ENCODE peak calls at places on chromosomes 4 and X, in nine cellular contexts. H is Karpas-422, M is GM23248, J is hepatocyte, D is PC-9, Y is PC-3, Z is MM.1S, L is SK-N-SH, R is HCT116. V is an unnamed sample.

GRCh38 chr4:100420571-100420970 is 97.3 kb downstream of the EMCN start:
- DNase-seq in H (no peak), M (peak; percentile 49), J (no peak), D (no peak), Y (peak; percentile 2), Z (no peak), L (no peak), R (no peak), V (no peak)

GRCh38 chrX:71533514-71533849 is 578 bp downstream of the OGT start:
- DNase-seq in H (peak; percentile 57), M (no peak), J (no peak), D (no peak), Y (no peak), Z (no peak), L (no peak), R (no peak), V (peak; percentile 8)

GRCh38 chr4:4521069-4521468 is 20.8 kb downstream of the STX18 start:
- DNase-seq in H (no peak), M (no peak), J (no peak), D (no peak), Y (no peak), Z (no peak), L (no peak), R (no peak), V (no peak)

GRCh38 chrX:71128166-71128833 is 9.9 kb downstream of the MED12 start:
- DNase-seq in H (no peak), M (peak; percentile 61), J (no peak), D (no peak), Y (no peak), Z (no peak), L (no peak), R (no peak), V (no peak)

GRCh38 chrX:56233682-56234081 is 1.5 kb downstream of the KLF8 start:
- DNase-seq in H (no peak), M (peak; percentile 76), J (peak; percentile 50), D (peak; percentile 82), Y (no peak), Z (no peak), L (no peak), R (peak; percentile 29), V (no peak)

GRCh38 chr4:53349201-53349600 is 16.7 kb downstream of the SCFD2 start:
- DNase-seq in H (no peak), M (no peak), J (no peak), D (no peak), Y (no peak), Z (no peak), L (no peak), R (no peak), V (no peak)

GRCh38 chr4:154660052-154660451 is 47.6 kb upstream of the FGG start:
- DNase-seq in H (no peak), M (no peak), J (peak; percentile 65), D (no peak), Y (no peak), Z (no peak), L (no peak), R (no peak), V (no peak)

GRCh38 chr4:160180206-160180605 is 1077.3 kb downstream of the RAPGEF2 start:
- DNase-seq in H (no peak), M (no peak), J (peak; percentile 19), D (no peak), Y (peak; percentile 55), Z (no peak), L (no peak), R (peak; percentile 21), V (no peak)

GRCh38 chr4:54585321-54586000 is 72.3 kb upstream of the KIT start:
- DNase-seq in H (no peak), M (peak; percentile 84), J (peak; percentile 36), D (no peak), Y (peak; percentile 22), Z (no peak), L (no peak), R (no peak), V (no peak)

GRCh38 chr4:1515763-1516162 is 109.5 kb upstream of the NKX1-1 start:
- DNase-seq in H (no peak), M (no peak), J (no peak), D (no peak), Y (no peak), Z (no peak), L (no peak), R (no peak), V (no peak)

GRCh38 chrX:48498374-48498809 is 10.4 kb upstream of the PORCN start:
- DNase-seq in H (no peak), M (peak; percentile 88), J (no peak), D (peak; percentile 57), Y (peak; percentile 86), Z (no peak), L (no peak), R (no peak), V (no peak)

GRCh38 chrX:108169768-108170167 is 78.2 kb downstream of the ATG4A start:
- DNase-seq in H (no peak), M (no peak), J (no peak), D (no peak), Y (no peak), Z (no peak), L (no peak), R (no peak), V (no peak)

GRCh38 chr4:148787831-148788477 is 345.7 kb upstream of the NR3C2 start:
- DNase-seq in H (no peak), M (no peak), J (no peak), D (peak; percentile 44), Y (peak; percentile 48), Z (no peak), L (no peak), R (no peak), V (no peak)

GRCh38 chr4:18021470-18021719 is 160 bp downstream of the LCORL start:
- DNase-seq in H (no peak), M (no peak), J (no peak), D (no peak), Y (no peak), Z (no peak), L (peak; percentile 63), R (no peak), V (no peak)

GRCh38 chr4:18020145-18020670 is 1.3 kb downstream of the LCORL start:
- DNase-seq in H (peak; percentile 65), M (peak; percentile 45), J (peak; percentile 8), D (no peak), Y (peak; percentile 6), Z (peak; percentile 30), L (no peak), R (no peak), V (peak; percentile 32)

GRCh38 chr4:18022572-18023039 is 1.1 kb upstream of the LCORL start:
- DNase-seq in H (no peak), M (peak; percentile 24), J (peak; percentile 11), D (no peak), Y (no peak), Z (peak; percentile 18), L (peak; percentile 6), R (no peak), V (no peak)

GRCh38 chr4:18020671-18021469 is 685 bp downstream of the LCORL start:
- DNase-seq in H (peak; percentile 83), M (peak; percentile 87), J (peak; percentile 85), D (no peak), Y (peak; percentile 57), Z (peak; percentile 53), L (peak; percentile 82), R (peak; percentile 45), V (peak; percentile 80)

GRCh38 chr4:18021720-18022571 is at the start of gene LCORL:
- DNase-seq in H (peak; percentile 98), M (peak; percentile 98), J (peak; percentile 97), D (peak; percentile 89), Y (peak; percentile 91), Z (peak; percentile 97), L (peak; percentile 92), R (peak; percentile 93), V (peak; percentile 96)
- H3K9me2 ChIP-seq in H (no peaks in the 10 kb centered on the region), M (no peaks in the 10 kb centered on the region), J (no peaks in the 10 kb centered on the region), D (no peaks in the 10 kb centered on the region), Y (no peaks in the 10 kb centered on the region), Z (no peaks in the 10 kb centered on the region), L (no peaks in the 10 kb centered on the region), R (no peaks in the 10 kb centered on the region), V (peaks cover 4% of the 10 kb centered on the region)

DNA sequence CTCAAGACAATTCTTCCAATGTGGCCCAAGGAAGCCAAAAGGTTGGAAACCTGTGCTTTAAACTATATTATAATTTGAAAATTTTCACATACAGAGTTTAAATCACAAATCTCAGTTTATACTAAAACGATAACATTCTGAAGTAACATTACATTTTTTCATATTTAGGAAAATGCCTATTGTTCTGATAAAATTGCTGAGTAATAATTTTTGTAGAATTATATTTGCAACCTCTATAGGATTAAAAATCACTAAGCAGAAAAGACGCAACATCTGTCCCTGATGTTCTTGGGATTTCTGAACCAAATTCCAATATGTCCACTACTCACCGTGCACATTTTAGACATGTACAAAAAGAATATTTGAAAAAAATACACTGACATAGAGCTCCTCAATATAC is 10.5 kb downstream of the ZNF732 start:
- DNase-seq in H (no peak), M (no peak), J (no peak), D (no peak), Y (no peak), Z (no peak), L (no peak), R (no peak), V (no peak)
- H3K9me3 ChIP-seq in H (peaks cover 27% of the 10 kb centered on the region), M (peaks cover 6% of the 10 kb centered on the region), J (no peaks in the 10 kb centered on the region), D (no peaks in the 10 kb centered on the region), Y (no peaks in the 10 kb centered on the region), Z (no peaks in the 10 kb centered on the region), L (peaks cover 9% of the 10 kb centered on the region), R (peaks cover 22% of the 10 kb centered on the region), V (peaks cover 4% of the 10 kb centered on the region)

DNA sequence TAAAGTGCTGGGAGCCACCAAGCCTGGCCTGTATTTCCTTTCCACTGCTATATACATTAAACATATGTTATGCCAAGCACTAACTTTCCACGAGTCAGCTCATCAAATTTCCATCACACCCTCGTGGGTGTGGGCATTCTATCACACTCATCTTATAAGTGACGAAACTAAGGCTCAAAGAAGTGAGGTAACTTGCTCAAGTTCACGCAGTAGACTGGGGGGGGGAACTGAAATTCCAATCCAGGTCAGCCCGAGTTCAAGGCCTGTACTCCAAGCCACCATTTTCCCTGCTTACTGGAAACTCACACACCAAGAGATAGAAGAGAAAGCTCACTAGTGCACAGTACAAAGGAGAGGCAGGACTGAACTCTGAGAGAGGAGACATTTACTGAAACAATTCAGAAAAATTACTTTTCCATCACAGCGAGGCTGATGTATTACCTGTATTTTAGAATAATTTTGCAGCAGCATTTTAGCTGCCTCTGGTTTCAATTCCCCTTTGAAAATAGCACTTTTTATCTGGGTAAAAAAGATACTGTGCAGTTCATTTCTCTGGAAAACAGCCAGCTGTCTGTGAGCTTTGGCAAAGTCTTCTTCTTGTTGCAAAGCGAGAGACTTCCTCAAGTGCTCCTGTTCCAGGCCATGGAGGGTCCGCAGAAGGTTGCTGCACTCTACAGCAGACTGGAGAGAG is 76.9 kb downstream of the EVC2 start:
- DNase-seq in H (no peak), M (no peak), J (no peak), D (no peak), Y (no peak), Z (no peak), L (no peak), R (no peak), V (no peak)
- H3K27ac ChIP-seq in H (no peak overlapping the region), M (no peak overlapping the region), J (no peak overlapping the region), D (no peak overlapping the region), Y (no peak overlapping the region), Z (no peak overlapping the region), L (no peak overlapping the region), R (no peak overlapping the region), V (no peak overlapping the region)

DNA sequence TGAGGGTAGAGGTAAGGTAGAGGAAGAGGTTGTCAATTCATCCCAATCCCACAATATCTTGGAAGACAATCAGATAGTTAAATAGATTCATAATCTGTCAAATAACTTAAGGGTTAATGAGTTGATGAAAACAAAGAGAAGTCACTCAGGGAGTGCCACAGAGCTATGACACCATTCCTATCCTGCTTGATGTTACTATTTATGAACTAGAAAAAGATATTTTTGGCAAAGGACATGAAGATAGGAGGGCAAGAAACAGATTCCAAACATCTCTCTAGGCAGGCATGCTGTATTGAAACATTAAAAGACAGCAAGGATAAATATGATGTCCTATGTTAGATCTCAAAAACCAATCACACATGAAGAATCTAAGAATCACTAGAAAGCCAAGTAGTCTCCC is 3.5 kb upstream of the SRPX start:
- DNase-seq in H (no peak), M (no peak), J (no peak), D (no peak), Y (no peak), Z (no peak), L (no peak), R (no peak), V (no peak)
- H3K9me2 ChIP-seq in H (no peaks in the 10 kb centered on the region), M (no peaks in the 10 kb centered on the region), J (no peaks in the 10 kb centered on the region), D (no peaks in the 10 kb centered on the region), Y (no peaks in the 10 kb centered on the region), Z (no peaks in the 10 kb centered on the region), L (no peaks in the 10 kb centered on the region), R (no peaks in the 10 kb centered on the region), V (no peaks in the 10 kb centered on the region)